ENCODE peak calls at places on chromosomes 3 and 15, in five cellular contexts. One of them, this sample, is unnamed.
A peak's percentile ranks its signal among the peaks of the same experiment; 100 is the strongest.

GRCh38 chr3:145807990-145808389 is 353.0 kb downstream of the PLOD2 start:
- DNase-seq in GM13976: peak; percentile 4
- DNase-seq in H4: peak; percentile 51
- DNase-seq in nephron progenitor cell: no peak
- DNase-seq in HT1080: peak; percentile 41
- DNase-seq in this sample: no peak

GRCh38 chr15:38231430-38231829 is 21.2 kb upstream of the SPRED1 start:
- DNase-seq in HT1080: no peak
- DNase-seq in nephron progenitor cell: no peak
- DNase-seq in GM13976: no peak
- DNase-seq in H4: no peak
- DNase-seq in this sample: no peak

GRCh38 chr3:24359102-24359501 is 135.5 kb downstream of the THRB start:
- DNase-seq in GM13976: no peak
- DNase-seq in H4: no peak
- DNase-seq in HT1080: no peak
- DNase-seq in nephron progenitor cell: no peak
- DNase-seq in this sample: no peak

GRCh38 chr3:160956785-160957184 is 148.4 kb downstream of the B3GALNT1 start:
- DNase-seq in nephron progenitor cell: no peak
- DNase-seq in H4: peak; percentile 45
- DNase-seq in HT1080: peak; percentile 53
- DNase-seq in GM13976: peak; percentile 49
- DNase-seq in this sample: peak; percentile 38

GRCh38 chr3:124053871-124054270 is 61.9 kb upstream of the ROPN1 start:
- DNase-seq in H4: no peak
- DNase-seq in nephron progenitor cell: no peak
- DNase-seq in HT1080: no peak
- DNase-seq in GM13976: no peak
- DNase-seq in this sample: no peak

GRCh38 chr15:32656091-32656860 is 14.8 kb downstream of the SCG5 start:
- DNase-seq in GM13976: no peak
- DNase-seq in H4: no peak
- DNase-seq in nephron progenitor cell: no peak
- DNase-seq in HT1080: peak; percentile 62
- DNase-seq in this sample: no peak

GRCh38 chr15:63250312-63250965 is 27.0 kb upstream of the APH1B start:
- DNase-seq in nephron progenitor cell: no peak
- DNase-seq in HT1080: peak; percentile 96
- DNase-seq in H4: no peak
- DNase-seq in GM13976: no peak
- DNase-seq in this sample: no peak

GRCh38 chr3:44125882-44126281 is 115.8 kb upstream of the TOPAZ1 start:
- DNase-seq in GM13976: no peak
- DNase-seq in nephron progenitor cell: no peak
- DNase-seq in HT1080: no peak
- DNase-seq in H4: no peak
- DNase-seq in this sample: no peak

GRCh38 chr15:90903733-90904536 is 833 bp downstream of the MAN2A2 start:
- DNase-seq in nephron progenitor cell: no peak
- DNase-seq in H4: no peak
- DNase-seq in HT1080: no peak
- DNase-seq in GM13976: no peak
- DNase-seq in this sample: no peak

GRCh38 chr3:58058654-58059263 is 50.5 kb downstream of the FLNB start:
- DNase-seq in HT1080: peak; percentile 68
- DNase-seq in nephron progenitor cell: no peak
- DNase-seq in GM13976: no peak
- DNase-seq in H4: peak; percentile 23
- DNase-seq in this sample: no peak

GRCh38 chr15:66848116-66848515 is 146.1 kb downstream of the SMAD6 start:
- DNase-seq in GM13976: no peak
- DNase-seq in HT1080: no peak
- DNase-seq in nephron progenitor cell: no peak
- DNase-seq in H4: no peak
- DNase-seq in this sample: no peak

GRCh38 chr3:152650177-152650576 is 184.8 kb upstream of the P2RY1 start:
- DNase-seq in HT1080: peak; percentile 17
- DNase-seq in GM13976: no peak
- DNase-seq in H4: peak; percentile 34
- DNase-seq in nephron progenitor cell: no peak
- DNase-seq in this sample: no peak

GRCh38 chr3:165753560-165753959 is 83.7 kb downstream of the BCHE start:
- DNase-seq in nephron progenitor cell: no peak
- DNase-seq in H4: no peak
- DNase-seq in GM13976: no peak
- DNase-seq in HT1080: peak; percentile 51
- DNase-seq in this sample: no peak

GRCh38 chr3:36707623-36708409 is 56.5 kb downstream of the DCLK3 start:
- DNase-seq in nephron progenitor cell: no peak
- DNase-seq in H4: peak; percentile 60
- DNase-seq in GM13976: no peak
- DNase-seq in HT1080: peak; percentile 86
- DNase-seq in this sample: no peak

GRCh38 chr15:64855206-64856000 is 13.7 kb downstream of the PLEKHO2 start:
- DNase-seq in H4: no peak
- DNase-seq in nephron progenitor cell: no peak
- DNase-seq in GM13976: no peak
- DNase-seq in HT1080: no peak
- DNase-seq in this sample: no peak

GRCh38 chr15:76866716-76867321 is 38.3 kb downstream of the SCAPER start:
- DNase-seq in GM13976: peak; percentile 26
- DNase-seq in H4: peak; percentile 22
- DNase-seq in nephron progenitor cell: no peak
- DNase-seq in HT1080: peak; percentile 4
- DNase-seq in this sample: peak; percentile 6

GRCh38 chr3:49378249-49378899 is 20.2 kb upstream of the GPX1 start:
- DNase-seq in HT1080: peak; percentile 24
- DNase-seq in nephron progenitor cell: no peak
- DNase-seq in H4: peak; percentile 23
- DNase-seq in GM13976: no peak
- DNase-seq in this sample: no peak

GRCh38 chr15:57696146-57696545 is 10.4 kb upstream of the POLR2M start:
- DNase-seq in nephron progenitor cell: no peak
- DNase-seq in HT1080: no peak
- DNase-seq in H4: no peak
- DNase-seq in GM13976: no peak
- DNase-seq in this sample: no peak

GRCh38 chr3:172918165-172918564 is 167.6 kb downstream of the ECT2 start:
- DNase-seq in HT1080: peak; percentile 70
- DNase-seq in GM13976: no peak
- DNase-seq in nephron progenitor cell: no peak
- DNase-seq in H4: peak; percentile 94
- DNase-seq in this sample: no peak

GRCh38 chr15:40103864-40104271 is 4.8 kb downstream of the BMF start:
- DNase-seq in GM13976: no peak
- DNase-seq in H4: no peak
- DNase-seq in HT1080: no peak
- DNase-seq in nephron progenitor cell: no peak
- DNase-seq in this sample: no peak

GRCh38 chr3:7630925-7631324 is 770.0 kb downstream of the GRM7 start:
- DNase-seq in nephron progenitor cell: no peak
- DNase-seq in H4: peak; percentile 21
- DNase-seq in GM13976: no peak
- DNase-seq in HT1080: peak; percentile 35
- DNase-seq in this sample: no peak

GRCh38 chr3:42970976-42971772 is 7.9 kb upstream of the GASK1A start:
- DNase-seq in HT1080: no peak
- DNase-seq in nephron progenitor cell: no peak
- DNase-seq in H4: no peak
- DNase-seq in GM13976: no peak
- DNase-seq in this sample: no peak

GRCh38 chr3:70352215-70352614 is 39.8 kb upstream of the MDFIC2 start:
- DNase-seq in HT1080: no peak
- DNase-seq in H4: no peak
- DNase-seq in nephron progenitor cell: no peak
- DNase-seq in GM13976: no peak
- DNase-seq in this sample: no peak

GRCh38 chr15:96619171-96619570 is 288.7 kb downstream of the NR2F2 start:
- DNase-seq in H4: no peak
- DNase-seq in GM13976: no peak
- DNase-seq in HT1080: no peak
- DNase-seq in nephron progenitor cell: no peak
- DNase-seq in this sample: no peak

GRCh38 chr3:138752886-138753285 is 81.8 kb downstream of the PIK3CB start:
- DNase-seq in nephron progenitor cell: no peak
- DNase-seq in H4: no peak
- DNase-seq in HT1080: peak; percentile 55
- DNase-seq in GM13976: no peak
- DNase-seq in this sample: no peak

GRCh38 chr3:65080432-65080831 is 392.6 kb upstream of the ADAMTS9 start:
- DNase-seq in H4: peak; percentile 6
- DNase-seq in GM13976: no peak
- DNase-seq in nephron progenitor cell: no peak
- DNase-seq in HT1080: peak; percentile 25
- DNase-seq in this sample: no peak

GRCh38 chr3:157170861-157171260 is 10.9 kb upstream of the CCNL1 start:
- DNase-seq in nephron progenitor cell: no peak
- DNase-seq in H4: no peak
- DNase-seq in GM13976: no peak
- DNase-seq in HT1080: no peak
- DNase-seq in this sample: no peak

This sample was measured in germinal center.